ENCODE peak calls at places on chromosomes 2 and 18, in nine cellular contexts. K, M, Y, W, E, T, R, U and F are unnamed samples.

GRCh38 chr18:62157843-62158242 is 29.0 kb downstream of the PIGN start:
- DNase-seq in K (peak), M (no peak), Y (no peak), W (no peak), E (no peak), T (no peak), R (no peak), U (no peak), F (no peak)

GRCh38 chr2:145691659-145692058 is 1171.7 kb upstream of the ZEB2 start:
- DNase-seq in K (no peak), M (no peak), Y (no peak), W (no peak), E (no peak), T (no peak), R (no peak), U (no peak), F (no peak)

GRCh38 chr2:216159646-216160045 is 50.5 kb downstream of the XRCC5 start:
- DNase-seq in K (no peak), M (no peak), Y (no peak), W (no peak), E (no peak), T (no peak), R (no peak), U (no peak), F (no peak)

GRCh38 chr18:51655327-51655698 is 457.8 kb upstream of the MEX3C start:
- DNase-seq in K (no peak), M (no peak), Y (no peak), W (no peak), E (no peak), T (no peak), R (no peak), U (no peak), F (no peak)

GRCh38 chr18:68803371-68803770 is 5.5 kb downstream of the CCDC102B start:
- DNase-seq in K (no peak), M (peak), Y (no peak), W (no peak), E (no peak), T (no peak), R (no peak), U (peak), F (peak)

GRCh38 chr18:34864836-34865497 is 154.9 kb downstream of the DTNA start:
- DNase-seq in K (no peak), M (no peak), Y (no peak), W (no peak), E (no peak), T (no peak), R (no peak), U (no peak), F (no peak)

GRCh38 chr2:105042189-105042588 is 4.3 kb downstream of the MRPS9 start:
- DNase-seq in K (peak), M (no peak), Y (no peak), W (no peak), E (no peak), T (no peak), R (no peak), U (no peak), F (no peak)

GRCh38 chr2:238857929-238858328 is 10.0 kb downstream of the TWIST2 start:
- DNase-seq in K (no peak), M (no peak), Y (no peak), W (peak), E (no peak), T (no peak), R (no peak), U (no peak), F (peak)

GRCh38 chr2:12074126-12074883 is 327.9 kb downstream of the LPIN1 start:
- DNase-seq in K (no peak), M (no peak), Y (no peak), W (no peak), E (no peak), T (no peak), R (no peak), U (no peak), F (no peak)

GRCh38 chr2:11482473-11483031 is 16.6 kb upstream of the E2F6 start:
- DNase-seq in K (peak), M (no peak), Y (peak), W (no peak), E (no peak), T (no peak), R (no peak), U (no peak), F (no peak)

GRCh38 chr18:32730068-32730467 is 42.8 kb downstream of the KLHL14 start:
- DNase-seq in K (no peak), M (no peak), Y (no peak), W (no peak), E (no peak), T (no peak), R (no peak), U (no peak), F (no peak)

GRCh38 chr2:187815113-187815512 is 260.9 kb upstream of the TFPI start:
- DNase-seq in K (no peak), M (no peak), Y (no peak), W (no peak), E (no peak), T (no peak), R (no peak), U (no peak), F (no peak)

GRCh38 chr2:96815326-96816126 is 542 bp upstream of the CNNM3 start:
- DNase-seq in K (peak), M (no peak), Y (no peak), W (no peak), E (no peak), T (peak), R (peak), U (peak), F (no peak)

GRCh38 chr18:11819938-11820337 is 31.3 kb upstream of the CHMP1B start:
- DNase-seq in K (no peak), M (no peak), Y (no peak), W (no peak), E (no peak), T (no peak), R (no peak), U (no peak), F (no peak)

GRCh38 chr18:8948011-8948410 is 154.5 kb upstream of the NDUFV2 start:
- DNase-seq in K (no peak), M (no peak), Y (no peak), W (no peak), E (no peak), T (no peak), R (no peak), U (no peak), F (no peak)

GRCh38 chr2:196801578-196801977 is 2.1 kb upstream of the GTF3C3 start:
- DNase-seq in K (no peak), M (no peak), Y (no peak), W (no peak), E (no peak), T (no peak), R (no peak), U (no peak), F (no peak)

GRCh38 chr18:27298215-27298804 is 113.2 kb upstream of the CHST9 start:
- DNase-seq in K (peak), M (no peak), Y (no peak), W (no peak), E (no peak), T (peak), R (no peak), U (no peak), F (no peak)

GRCh38 chr2:181459646-181460045 is 2.5 kb downstream of the ITGA4 start:
- DNase-seq in K (no peak), M (no peak), Y (no peak), W (no peak), E (no peak), T (no peak), R (no peak), U (no peak), F (no peak)

GRCh38 chr2:213787869-213788268 is 503.6 kb downstream of the SPAG16 start:
- DNase-seq in K (no peak), M (no peak), Y (no peak), W (no peak), E (no peak), T (no peak), R (no peak), U (no peak), F (no peak)

GRCh38 chr2:113150258-113150601 is 22.8 kb downstream of the IL1RN start:
- DNase-seq in K (no peak), M (no peak), Y (peak), W (no peak), E (no peak), T (no peak), R (no peak), U (no peak), F (no peak)

GRCh38 chr2:233098615-233099014 is 38.5 kb downstream of the INPP5D start:
- DNase-seq in K (peak), M (peak), Y (peak), W (no peak), E (peak), T (peak), R (peak), U (no peak), F (no peak)

GRCh38 chr2:190443055-190443454 is 34.9 kb downstream of the MFSD6 start:
- DNase-seq in K (no peak), M (no peak), Y (no peak), W (no peak), E (no peak), T (no peak), R (no peak), U (no peak), F (no peak)

GRCh38 chr2:173991857-173992588 is 26.9 kb upstream of the SP3 start:
- DNase-seq in K (no peak), M (no peak), Y (no peak), W (no peak), E (no peak), T (no peak), R (no peak), U (peak), F (peak)

GRCh38 chr2:240997141-240997855 is 1.1 kb upstream of the SNED1 start:
- DNase-seq in K (no peak), M (peak), Y (peak), W (no peak), E (no peak), T (peak), R (peak), U (peak), F (peak)

GRCh38 chr2:17869128-17869527 is 9.3 kb upstream of the KCNS3 start:
- DNase-seq in K (no peak), M (no peak), Y (no peak), W (no peak), E (peak), T (no peak), R (no peak), U (no peak), F (no peak)

GRCh38 chr18:76471593-76471992 is 23.4 kb downstream of the ZNF516 start:
- DNase-seq in K (no peak), M (no peak), Y (no peak), W (no peak), E (no peak), T (no peak), R (no peak), U (no peak), F (peak)

GRCh38 chr18:72762505-72763122 is 105.2 kb downstream of the NETO1 start:
- DNase-seq in K (peak), M (no peak), Y (no peak), W (peak), E (peak), T (peak), R (no peak), U (no peak), F (no peak)

GRCh38 chr2:16940214-16940613 is 274.6 kb upstream of the CYRIA start:
- DNase-seq in K (no peak), M (no peak), Y (no peak), W (no peak), E (no peak), T (no peak), R (no peak), U (no peak), F (no peak)

GRCh38 chr2:149928026-149928425 is 340.5 kb upstream of the MMADHC start:
- DNase-seq in K (no peak), M (no peak), Y (no peak), W (no peak), E (no peak), T (no peak), R (no peak), U (no peak), F (no peak)

DNA sequence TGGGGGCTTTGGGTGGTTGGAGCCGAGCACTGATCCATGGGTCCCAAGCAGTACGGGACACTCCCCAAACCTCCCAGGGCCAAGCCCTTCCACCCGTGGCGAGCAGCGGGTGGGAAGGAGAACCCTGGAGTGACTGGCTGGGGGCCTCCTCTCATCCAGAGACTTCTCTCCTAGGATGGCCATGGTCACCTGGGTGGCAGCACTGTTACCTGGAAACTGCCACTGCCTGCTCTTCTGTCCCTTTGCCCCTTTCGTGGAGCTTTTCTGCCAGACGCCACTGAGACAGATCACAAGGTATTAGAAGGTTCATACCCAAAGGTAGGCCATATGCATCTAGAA is 26.9 kb downstream of the CENPO start:
- DNase-seq in K (no peak), M (peak), Y (peak), W (no peak), E (no peak), T (no peak), R (no peak), U (no peak), F (no peak)
- TF ChIP-seq POLR2AphosphoS5 in K (no peak), M (no peak), Y (no peak), W (no peak), E (no peak), T (no peak), R (no peak), U (no peak), F (no peak)

GRCh38 chr2:207163815-207164747 is 1.7 kb downstream of the KLF7 start:
- DNase-seq in K (peak), M (peak), Y (no peak), W (peak), E (no peak), T (peak), R (peak), U (peak), F (peak)
- TF ChIP-seq POLR2AphosphoS5 in K (peak), M (peak), Y (no peak), W (no peak), E (no peak), T (no peak), R (peak), U (peak), F (no peak)

GRCh38 chr18:70973626-70974025 is 684.8 kb downstream of the SOCS6 start:
- DNase-seq in K (no peak), M (no peak), Y (no peak), W (no peak), E (no peak), T (no peak), R (no peak), U (no peak), F (no peak)
- TF ChIP-seq POLR2AphosphoS5 in K (no peak), M (no peak), Y (no peak), W (no peak), E (no peak), T (no peak), R (no peak), U (no peak), F (no peak)

GRCh38 chr18:42108071-42108470 is 153.0 kb downstream of the PIK3C3 start:
- DNase-seq in K (no peak), M (no peak), Y (no peak), W (no peak), E (no peak), T (no peak), R (no peak), U (no peak), F (no peak)
- TF ChIP-seq POLR2AphosphoS5 in K (no peak), M (no peak), Y (no peak), W (no peak), E (no peak), T (no peak), R (no peak), U (no peak), F (no peak)

GRCh38 chr2:175463639-175464310 is 282.3 kb upstream of the ATP5MC3 start:
- DNase-seq in K (peak), M (no peak), Y (no peak), W (peak), E (no peak), T (peak), R (no peak), U (no peak), F (no peak)

GRCh38 chr2:175454953-175455389 is 273.5 kb upstream of the ATP5MC3 start:
- DNase-seq in K (no peak), M (no peak), Y (no peak), W (no peak), E (no peak), T (no peak), R (no peak), U (no peak), F (no peak)

GRCh38 chr2:175461839-175462238 is 280.3 kb upstream of the ATP5MC3 start:
- DNase-seq in K (no peak), M (no peak), Y (no peak), W (peak), E (no peak), T (peak), R (no peak), U (no peak), F (no peak)

GRCh38 chr2:175462246-175462645 is 280.7 kb upstream of the ATP5MC3 start:
- DNase-seq in K (no peak), M (no peak), Y (no peak), W (peak), E (no peak), T (no peak), R (no peak), U (no peak), F (no peak)

GRCh38 chr2:175457846-175458408 is 276.4 kb upstream of the ATP5MC3 start:
- DNase-seq in K (no peak), M (no peak), Y (no peak), W (peak), E (no peak), T (no peak), R (no peak), U (no peak), F (no peak)
- TF ChIP-seq POLR2AphosphoS5 in K (no peak), M (no peak), Y (no peak), W (no peak), E (no peak), T (no peak), R (no peak), U (no peak), F (no peak)

GRCh38 chr2:46732127-46732526 is 183.5 kb downstream of the MCFD2 start:
- DNase-seq in K (no peak), M (no peak), Y (no peak), W (no peak), E (no peak), T (no peak), R (no peak), U (no peak), F (no peak)
- TF ChIP-seq POLR2AphosphoS5 in K (no peak), M (no peak), Y (no peak), W (no peak), E (no peak), T (no peak), R (no peak), U (no peak), F (no peak)

GRCh38 chr2:45884126-45884525 is 232.7 kb downstream of the PRKCE start:
- DNase-seq in K (no peak), M (no peak), Y (no peak), W (no peak), E (no peak), T (no peak), R (no peak), U (no peak), F (no peak)

GRCh38 chr2:45882707-45883106 is 231.2 kb downstream of the PRKCE start:
- DNase-seq in K (no peak), M (no peak), Y (no peak), W (no peak), E (no peak), T (no peak), R (no peak), U (peak), F (no peak)

GRCh38 chr2:45886229-45886663 is 234.8 kb downstream of the PRKCE start:
- DNase-seq in K (no peak), M (no peak), Y (no peak), W (peak), E (no peak), T (no peak), R (no peak), U (no peak), F (no peak)

GRCh38 chr2:45883601-45884000 is 232.1 kb downstream of the PRKCE start:
- DNase-seq in K (no peak), M (no peak), Y (no peak), W (no peak), E (no peak), T (no peak), R (no peak), U (no peak), F (no peak)

DNA sequence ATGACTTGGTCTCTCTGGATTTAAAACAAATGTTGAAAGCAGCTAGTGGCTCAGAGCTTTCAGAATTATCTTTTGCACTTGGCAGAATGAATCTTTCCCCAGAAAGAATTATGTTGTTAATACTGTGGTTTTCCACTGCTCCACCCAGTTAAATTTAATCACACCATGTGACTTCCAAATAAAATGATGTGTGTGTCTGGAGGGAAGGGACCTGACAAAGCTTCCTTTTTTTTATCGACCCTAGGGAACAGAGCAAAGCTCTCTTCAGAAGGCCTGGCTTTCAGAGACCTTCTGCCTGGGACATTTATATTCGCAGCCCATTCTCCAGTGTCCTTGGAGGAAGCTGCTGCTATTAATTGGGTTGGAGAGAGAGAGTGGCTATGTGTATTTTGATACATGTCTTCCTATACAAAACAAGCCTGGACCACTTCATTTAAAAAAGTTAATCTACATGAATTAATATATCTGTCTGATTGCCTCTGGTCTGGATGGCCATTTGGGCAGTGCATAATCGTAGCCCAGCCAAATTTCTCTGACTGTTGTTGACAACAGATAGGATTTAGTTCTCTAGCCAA is 233.7 kb downstream of the PRKCE start:
- DNase-seq in K (no peak), M (no peak), Y (no peak), W (no peak), E (no peak), T (no peak), R (no peak), U (no peak), F (no peak)
- TF ChIP-seq POLR2AphosphoS5 in K (no peak), M (no peak), Y (no peak), W (no peak), E (no peak), T (no peak), R (no peak), U (no peak), F (no peak)

GRCh38 chr2:134438371-134438770 is 184.5 kb downstream of the MGAT5 start:
- DNase-seq in K (no peak), M (no peak), Y (no peak), W (no peak), E (no peak), T (no peak), R (no peak), U (no peak), F (no peak)
- TF ChIP-seq POLR2AphosphoS5 in K (no peak), M (no peak), Y (no peak), W (no peak), E (no peak), T (no peak), R (no peak), U (no peak), F (no peak)

GRCh38 chr18:3653263-3653858 is 203.4 kb downstream of the TGIF1 start:
- DNase-seq in K (no peak), M (no peak), Y (no peak), W (no peak), E (no peak), T (no peak), R (no peak), U (no peak), F (no peak)
- TF ChIP-seq POLR2AphosphoS5 in K (no peak), M (no peak), Y (no peak), W (no peak), E (no peak), T (no peak), R (no peak), U (no peak), F (no peak)

GRCh38 chr2:144331652-144332355 is 188.1 kb downstream of the ZEB2 start:
- DNase-seq in K (peak), M (no peak), Y (peak), W (peak), E (peak), T (no peak), R (peak), U (no peak), F (peak)
- TF ChIP-seq POLR2AphosphoS5 in K (peak), M (peak), Y (peak), W (peak), E (no peak), T (peak), R (peak), U (peak), F (no peak)